ENCODE peak calls at places on chromosomes 7 and 10, in six cellular contexts. O is neuronal stem cell, E is neural progenitor cell, R is GM23248, T is PC-3, Y is MM.1S. Z is an unnamed sample.

GRCh38 chr10:124743188-124744046 is 761 bp downstream of the FAM53B start:
- DNase-seq in O (peak), E (peak), R (peak), T (peak), Y (peak), Z (peak)

GRCh38 chr10:132716691-132717490 is 69.1 kb downstream of the NKX6-2 start:
- DNase-seq in O (no peak), E (no peak), R (no peak), T (no peak), Y (no peak), Z (no peak)

GRCh38 chr10:77842652-77843212 is 83.8 kb downstream of the DLG5 start:
- DNase-seq in O (no peak), E (no peak), R (no peak), T (no peak), Y (no peak), Z (no peak)

GRCh38 chr7:79984210-79984609 is 150.4 kb upstream of the GNAI1 start:
- DNase-seq in O (no peak), E (no peak), R (peak), T (peak), Y (no peak), Z (no peak)

GRCh38 chr7:88073625-88074024 is 139.6 kb downstream of the ADAM22 start:
- DNase-seq in O (no peak), E (no peak), R (no peak), T (no peak), Y (no peak), Z (no peak)

GRCh38 chr10:100740476-100741341 is 4.7 kb upstream of the PAX2 start:
- DNase-seq in O (no peak), E (peak), R (no peak), T (no peak), Y (no peak), Z (no peak)

GRCh38 chr7:18829518-18830252 is 287.8 kb downstream of the TWIST1 start:
- DNase-seq in O (no peak), E (no peak), R (peak), T (no peak), Y (no peak), Z (no peak)

GRCh38 chr10:114855776-114856543 is 34.4 kb downstream of the FHIP2A start:
- DNase-seq in O (no peak), E (no peak), R (peak), T (peak), Y (no peak), Z (no peak)

GRCh38 chr10:132925071-132925561 is 17.3 kb downstream of the CFAP46 start:
- DNase-seq in O (no peak), E (no peak), R (no peak), T (no peak), Y (no peak), Z (no peak)

GRCh38 chr10:44965104-44965503 is 5.5 kb downstream of the RASSF4 start:
- DNase-seq in O (no peak), E (no peak), R (no peak), T (no peak), Y (no peak), Z (no peak)

GRCh38 chr10:1004294-1004693 is 16.1 kb downstream of the GTPBP4 start:
- DNase-seq in O (no peak), E (no peak), R (no peak), T (no peak), Y (no peak), Z (no peak)

GRCh38 chr7:767941-768729 is 41.1 kb upstream of the PRKAR1B start:
- DNase-seq in O (no peak), E (no peak), R (peak), T (no peak), Y (no peak), Z (no peak)

GRCh38 chr7:74355091-74355490 is 65.9 kb downstream of the CLIP2 start:
- DNase-seq in O (no peak), E (no peak), R (peak), T (peak), Y (no peak), Z (no peak)

GRCh38 chr7:72170489-72170888 is 241.6 kb downstream of the CALN1 start:
- DNase-seq in O (no peak), E (no peak), R (no peak), T (no peak), Y (no peak), Z (no peak)

GRCh38 chr10:22670796-22671195 is 43.6 kb downstream of the PIP4K2A start:
- DNase-seq in O (no peak), E (no peak), R (peak), T (no peak), Y (no peak), Z (no peak)

GRCh38 chr7:92873776-92874175 is 37.4 kb upstream of the CDK6 start:
- DNase-seq in O (no peak), E (no peak), R (no peak), T (no peak), Y (no peak), Z (no peak)

GRCh38 chr7:27132214-27132613 is 1.7 kb upstream of the HOXA4 start:
- DNase-seq in O (no peak), E (no peak), R (no peak), T (no peak), Y (no peak), Z (no peak)

GRCh38 chr7:45661302-45661995 is 87.3 kb downstream of the ADCY1 start:
- DNase-seq in O (no peak), E (no peak), R (no peak), T (no peak), Y (no peak), Z (no peak)

GRCh38 chr7:133980794-133981193 is 146.3 kb upstream of the LRGUK start:
- DNase-seq in O (no peak), E (no peak), R (no peak), T (no peak), Y (no peak), Z (no peak)

GRCh38 chr7:22907805-22908204 is 85.2 kb upstream of the TOMM7 start:
- DNase-seq in O (no peak), E (no peak), R (no peak), T (no peak), Y (no peak), Z (no peak)

GRCh38 chr10:86017841-86018734 is 348.5 kb downstream of the GRID1 start:
- DNase-seq in O (no peak), E (no peak), R (no peak), T (no peak), Y (peak), Z (peak)

GRCh38 chr10:23095966-23096813 is 811 bp downstream of the MSRB2 start:
- DNase-seq in O (peak), E (peak), R (peak), T (no peak), Y (peak), Z (peak)

GRCh38 chr10:21724695-21725371 is 190.8 kb downstream of the MLLT10 start:
- DNase-seq in O (no peak), E (peak), R (peak), T (peak), Y (peak), Z (peak)

GRCh38 chr7:36708765-36709164 is 15.5 kb downstream of the AOAH start:
- DNase-seq in O (no peak), E (no peak), R (no peak), T (no peak), Y (no peak), Z (no peak)

GRCh38 chr10:14086596-14086995 is 244.1 kb downstream of the FRMD4A start:
- DNase-seq in O (no peak), E (no peak), R (no peak), T (no peak), Y (no peak), Z (no peak)

GRCh38 chr7:1977059-1977875 is 255.5 kb downstream of the MAD1L1 start:
- DNase-seq in O (no peak), E (no peak), R (no peak), T (no peak), Y (no peak), Z (no peak)

GRCh38 chr7:28586736-28587135 is 174.4 kb downstream of the CREB5 start:
- DNase-seq in O (no peak), E (no peak), R (no peak), T (peak), Y (no peak), Z (no peak)

GRCh38 chr10:128630787-128631252 is 504.6 kb upstream of the MKI67 start:
- DNase-seq in O (no peak), E (no peak), R (peak), T (no peak), Y (no peak), Z (no peak)

GRCh38 chr10:84329094-84329611 is 764 bp downstream of the CCSER2 start:
- DNase-seq in O (peak), E (peak), R (peak), T (peak), Y (peak), Z (peak)

GRCh38 chr7:4613855-4614548 is 68.1 kb upstream of the FOXK1 start:
- DNase-seq in O (no peak), E (no peak), R (peak), T (no peak), Y (no peak), Z (no peak)

GRCh38 chr10:17643339-17643754 is 604 bp upstream of the STAM start:
- DNase-seq in O (no peak), E (peak), R (peak), T (peak), Y (no peak), Z (no peak)

GRCh38 chr7:17912536-17913235 is 27.6 kb downstream of the SNX13 start:
- DNase-seq in O (no peak), E (no peak), R (no peak), T (no peak), Y (no peak), Z (no peak)

DNA sequence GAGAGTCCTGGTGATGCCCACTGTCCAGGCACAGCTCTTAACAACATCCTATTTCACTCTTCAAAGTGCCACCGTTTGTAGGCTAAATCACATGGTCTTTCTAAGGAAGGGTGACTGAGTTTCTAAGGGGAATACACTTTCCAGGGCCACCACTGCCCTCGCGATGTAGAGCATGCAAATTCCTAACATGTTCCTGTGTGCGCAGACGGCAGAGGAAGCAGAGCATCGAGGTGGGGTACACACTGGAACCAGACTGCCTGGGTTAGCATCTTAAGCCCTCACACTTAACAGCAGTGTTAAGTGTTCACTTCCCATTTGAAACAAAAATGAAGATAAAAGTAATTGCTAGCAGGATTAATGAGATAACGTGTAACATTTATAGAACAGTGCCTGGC is 3.0 kb downstream of the VOPP1 start:
- DNase-seq in O (no peak), E (no peak), R (no peak), T (no peak), Y (no peak), Z (peak)
- H3K4me3 ChIP-seq in O (no peak), E (no peak), R (no peak), T (no peak), Y (peak), Z (peak)

DNA sequence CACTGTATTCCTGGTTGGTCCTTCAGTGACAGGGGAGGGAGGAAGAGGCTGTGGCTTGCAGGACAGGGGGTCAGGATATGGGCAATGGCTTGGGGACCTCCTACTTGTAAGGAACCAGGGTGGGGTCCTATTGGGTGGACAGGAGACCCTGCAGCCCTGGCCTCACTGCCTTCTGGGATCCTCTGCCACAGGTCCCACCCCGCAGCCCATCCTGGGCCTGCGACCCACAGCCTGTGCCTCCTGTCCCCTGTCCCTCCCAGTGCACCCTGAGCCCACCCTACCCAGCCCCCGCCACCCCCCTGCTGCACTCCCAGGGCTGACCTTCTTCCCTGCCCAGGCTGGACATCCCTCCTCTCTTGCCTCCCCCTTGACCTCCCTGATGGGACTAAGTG is 58.7 kb upstream of the MYL10 start:
- DNase-seq in O (no peak), E (no peak), R (no peak), T (no peak), Y (no peak), Z (no peak)
- H2AFZ ChIP-seq in O (no peak), E (no peak), R (peak), T (peak), Y (peak), Z (peak)

GRCh38 chr10:78960316-78960800 is 108.4 kb upstream of the ZMIZ1 start:
- DNase-seq in O (no peak), E (no peak), R (peak), T (peak), Y (no peak), Z (no peak)
- H3K4me2 ChIP-seq in O (no peak), E (no peak), R (peak), T (peak), Y (no peak), Z (no peak)

GRCh38 chr7:98802088-98802780 is 67.6 kb downstream of the TMEM130 start:
- DNase-seq in O (peak), E (peak), R (peak), T (peak), Y (peak), Z (peak)
- H3K4me3 ChIP-seq in O (no peak), E (no peak), R (no peak), T (no peak), Y (no peak), Z (no peak)

GRCh38 chr7:30912021-30912420 is 368 bp downstream of the AQP1 start:
- DNase-seq in O (no peak), E (no peak), R (no peak), T (no peak), Y (no peak), Z (no peak)

GRCh38 chr7:30911133-30911532 is 520 bp upstream of the AQP1 start:
- DNase-seq in O (no peak), E (no peak), R (no peak), T (no peak), Y (no peak), Z (no peak)

GRCh38 chr7:30911561-30911969 is at the start of gene AQP1:
- DNase-seq in O (no peak), E (peak), R (no peak), T (no peak), Y (no peak), Z (no peak)

GRCh38 chr7:30909431-30909830 is 2.2 kb upstream of the AQP1 start:
- DNase-seq in O (no peak), E (no peak), R (no peak), T (no peak), Y (no peak), Z (no peak)

GRCh38 chr7:30910369-30911073 is 1.1 kb upstream of the AQP1 start:
- DNase-seq in O (no peak), E (no peak), R (no peak), T (no peak), Y (no peak), Z (no peak)
- H2AFZ ChIP-seq in O (no peak), E (no peak), R (no peak), T (no peak), Y (no peak), Z (no peak)

GRCh38 chr7:155166108-155166507 is 96.0 kb downstream of the HTR5A start:
- DNase-seq in O (no peak), E (peak), R (no peak), T (no peak), Y (no peak), Z (no peak)
- H3K4me2 ChIP-seq in O (no peak), E (no peak), R (no peak), T (no peak), Y (no peak), Z (no peak)

GRCh38 chr7:24908166-24908565 is 71.8 kb downstream of the OSBPL3 start:
- DNase-seq in O (no peak), E (no peak), R (no peak), T (no peak), Y (no peak), Z (no peak)

GRCh38 chr7:24910551-24911212 is 69.3 kb downstream of the OSBPL3 start:
- DNase-seq in O (no peak), E (no peak), R (no peak), T (no peak), Y (no peak), Z (no peak)

GRCh38 chr7:24908757-24909156 is 71.2 kb downstream of the OSBPL3 start:
- DNase-seq in O (no peak), E (no peak), R (no peak), T (no peak), Y (no peak), Z (no peak)

GRCh38 chr7:24905996-24906770 is 73.8 kb downstream of the OSBPL3 start:
- DNase-seq in O (no peak), E (no peak), R (peak), T (peak), Y (no peak), Z (no peak)

GRCh38 chr7:24907311-24907886 is 72.6 kb downstream of the OSBPL3 start:
- DNase-seq in O (no peak), E (no peak), R (peak), T (peak), Y (no peak), Z (no peak)
- H3K4me3 ChIP-seq in O (no peak), E (no peak), R (peak), T (peak), Y (no peak), Z (no peak)

GRCh38 chr10:24240001-24240751 is 31.2 kb downstream of the KIAA1217 start:
- DNase-seq in O (no peak), E (peak), R (peak), T (no peak), Y (no peak), Z (no peak)
- H2AFZ ChIP-seq in O (peak), E (peak), R (no peak), T (no peak), Y (no peak), Z (no peak)

GRCh38 chr10:97393034-97393573 is 8.0 kb downstream of the RRP12 start:
- DNase-seq in O (no peak), E (no peak), R (no peak), T (no peak), Y (peak), Z (no peak)
- H3K4me2 ChIP-seq in O (no peak), E (no peak), R (no peak), T (no peak), Y (no peak), Z (no peak)

DNA sequence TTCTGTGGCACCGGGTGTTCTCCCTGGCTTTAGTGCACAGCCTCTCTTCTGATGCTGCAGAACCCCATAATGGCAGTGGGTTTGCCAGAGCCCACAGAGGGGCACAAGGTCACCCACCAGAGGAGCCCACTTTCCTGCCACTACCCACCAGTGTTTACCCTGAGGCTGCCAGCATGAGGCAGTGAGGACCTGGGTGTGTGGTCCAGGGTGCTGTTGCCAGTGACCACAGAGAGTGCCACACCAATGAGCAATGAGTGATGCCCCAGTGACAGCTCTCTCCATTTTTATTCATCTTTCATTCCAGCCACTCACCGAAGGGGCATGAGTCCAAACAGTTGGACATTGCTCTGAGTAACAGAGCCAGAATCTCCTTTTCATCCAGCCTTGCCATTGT is 34.8 kb downstream of the MTURN start:
- DNase-seq in O (no peak), E (no peak), R (peak), T (peak), Y (no peak), Z (no peak)
- H3K4me3 ChIP-seq in O (no peak), E (no peak), R (peak), T (no peak), Y (no peak), Z (no peak)

Z was measured in OCI-LY7.